ENCODE peak calls at places on chromosomes 1 and 21, in six cellular contexts. Q, B, T, W, Y and N are unnamed samples.

GRCh38 chr1:48530727-48531351 is 58.8 kb upstream of the SPATA6 start:
- DNase-seq in Q (peak), B (peak), T (peak), W (peak), Y (peak), N (peak)

GRCh38 chr1:235917267-235917811 is 50.6 kb upstream of the LYST start:
- DNase-seq in Q (peak), B (no peak), T (peak), W (peak), Y (peak), N (no peak)

GRCh38 chr1:153548722-153549695 is at the start of gene S100A3:
- DNase-seq in Q (peak), B (no peak), T (peak), W (no peak), Y (peak), N (no peak)

GRCh38 chr21:37128069-37128468 is 55.0 kb downstream of the TTC3 start:
- DNase-seq in Q (no peak), B (no peak), T (no peak), W (no peak), Y (no peak), N (no peak)

GRCh38 chr1:174534789-174535188 is 87.0 kb downstream of the GPR52 start:
- DNase-seq in Q (peak), B (no peak), T (peak), W (no peak), Y (peak), N (no peak)

GRCh38 chr1:168443899-168444298 is 99.9 kb downstream of the XCL2 start:
- DNase-seq in Q (no peak), B (no peak), T (no peak), W (no peak), Y (no peak), N (no peak)

GRCh38 chr1:48079096-48079495 is 81.9 kb upstream of the TRABD2B start:
- DNase-seq in Q (no peak), B (no peak), T (no peak), W (no peak), Y (no peak), N (no peak)

GRCh38 chr1:18949689-18950414 is 6.6 kb downstream of the IFFO2 start:
- DNase-seq in Q (peak), B (no peak), T (no peak), W (no peak), Y (peak), N (no peak)

GRCh38 chr1:44700573-44700972 is 26.1 kb downstream of the ARMH1 start:
- DNase-seq in Q (no peak), B (no peak), T (no peak), W (no peak), Y (peak), N (no peak)

GRCh38 chr1:248155927-248156326 is 11.0 kb downstream of the OR2M5 start:
- DNase-seq in Q (no peak), B (no peak), T (no peak), W (no peak), Y (no peak), N (no peak)

GRCh38 chr1:40309374-40310128 is 7.5 kb downstream of the COL9A2 start:
- DNase-seq in Q (no peak), B (no peak), T (no peak), W (no peak), Y (no peak), N (no peak)

GRCh38 chr1:14946567-14947285 is 206.8 kb upstream of the TMEM51 start:
- DNase-seq in Q (peak), B (no peak), T (peak), W (no peak), Y (peak), N (no peak)

GRCh38 chr1:3327389-3327702 is 127.1 kb upstream of the ARHGEF16 start:
- DNase-seq in Q (no peak), B (no peak), T (no peak), W (no peak), Y (no peak), N (no peak)

GRCh38 chr1:36436820-36437219 is 13.4 kb downstream of the OSCP1 start:
- DNase-seq in Q (no peak), B (no peak), T (no peak), W (no peak), Y (peak), N (no peak)

GRCh38 chr1:111571987-111572386 is 47.6 kb upstream of the RAP1A start:
- DNase-seq in Q (peak), B (no peak), T (peak), W (no peak), Y (peak), N (no peak)

GRCh38 chr1:111605553-111605952 is 14.0 kb upstream of the RAP1A start:
- DNase-seq in Q (peak), B (no peak), T (no peak), W (no peak), Y (peak), N (no peak)

GRCh38 chr1:93680121-93681094 is 1.2 kb downstream of the BCAR3 start:
- DNase-seq in Q (peak), B (peak), T (peak), W (peak), Y (peak), N (peak)

GRCh38 chr1:57431400-57431799 is 7.5 kb upstream of the DAB1 start:
- DNase-seq in Q (no peak), B (no peak), T (no peak), W (no peak), Y (peak), N (no peak)

GRCh38 chr1:109188776-109189175 is 24.9 kb upstream of the SARS1 start:
- DNase-seq in Q (no peak), B (no peak), T (no peak), W (no peak), Y (no peak), N (no peak)

GRCh38 chr1:200558866-200559459 is 61.6 kb downstream of the KIF14 start:
- DNase-seq in Q (peak), B (no peak), T (peak), W (no peak), Y (peak), N (no peak)

GRCh38 chr1:114260805-114261488 is 107.3 kb upstream of the SYT6 start:
- DNase-seq in Q (no peak), B (no peak), T (no peak), W (no peak), Y (no peak), N (no peak)

GRCh38 chr1:109985251-109986053 is 887 bp downstream of the AHCYL1 start:
- DNase-seq in Q (peak), B (no peak), T (no peak), W (no peak), Y (no peak), N (no peak)

GRCh38 chr1:174800221-174800791 is 199.4 kb upstream of the CACYBP start:
- DNase-seq in Q (no peak), B (no peak), T (peak), W (no peak), Y (peak), N (no peak)

DNA sequence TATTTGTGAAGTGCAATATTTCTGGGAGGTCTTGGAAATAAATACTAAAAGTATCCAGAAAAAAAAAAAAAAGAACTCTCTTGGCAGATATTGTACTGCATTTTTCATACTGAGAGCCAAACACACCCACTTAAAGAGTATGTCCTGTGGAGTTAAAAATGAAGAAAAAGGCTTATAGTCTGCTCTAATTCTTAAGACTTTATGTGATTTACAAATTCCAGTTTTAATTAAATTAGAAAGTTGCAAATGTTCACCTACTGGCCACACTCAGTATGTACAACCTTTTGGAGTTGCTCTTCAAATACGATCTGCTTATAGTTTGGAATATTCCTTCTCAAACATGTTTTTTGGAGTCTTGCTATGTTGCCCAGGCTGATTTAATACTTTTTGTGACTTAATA is 107.6 kb downstream of the LEPR start:
- DNase-seq in Q (no peak), B (no peak), T (no peak), W (no peak), Y (no peak), N (no peak)
- TF ChIP-seq CTCF in Q (peak), B (peak), T (peak), W (peak), Y (peak), N (peak)

GRCh38 chr1:213014642-213015041 is 1.0 kb downstream of the ANGEL2 start:
- DNase-seq in Q (peak), B (no peak), T (peak), W (no peak), Y (peak), N (no peak)

GRCh38 chr1:213015099-213016050 is at the start of gene ANGEL2:
- DNase-seq in Q (peak), B (peak), T (peak), W (peak), Y (peak), N (peak)

GRCh38 chr1:213019450-213019849 is 3.8 kb upstream of the ANGEL2 start:
- DNase-seq in Q (no peak), B (no peak), T (no peak), W (no peak), Y (no peak), N (no peak)

GRCh38 chr1:213020016-213020415 is 4.3 kb upstream of the ANGEL2 start:
- DNase-seq in Q (no peak), B (no peak), T (no peak), W (no peak), Y (no peak), N (no peak)

DNA sequence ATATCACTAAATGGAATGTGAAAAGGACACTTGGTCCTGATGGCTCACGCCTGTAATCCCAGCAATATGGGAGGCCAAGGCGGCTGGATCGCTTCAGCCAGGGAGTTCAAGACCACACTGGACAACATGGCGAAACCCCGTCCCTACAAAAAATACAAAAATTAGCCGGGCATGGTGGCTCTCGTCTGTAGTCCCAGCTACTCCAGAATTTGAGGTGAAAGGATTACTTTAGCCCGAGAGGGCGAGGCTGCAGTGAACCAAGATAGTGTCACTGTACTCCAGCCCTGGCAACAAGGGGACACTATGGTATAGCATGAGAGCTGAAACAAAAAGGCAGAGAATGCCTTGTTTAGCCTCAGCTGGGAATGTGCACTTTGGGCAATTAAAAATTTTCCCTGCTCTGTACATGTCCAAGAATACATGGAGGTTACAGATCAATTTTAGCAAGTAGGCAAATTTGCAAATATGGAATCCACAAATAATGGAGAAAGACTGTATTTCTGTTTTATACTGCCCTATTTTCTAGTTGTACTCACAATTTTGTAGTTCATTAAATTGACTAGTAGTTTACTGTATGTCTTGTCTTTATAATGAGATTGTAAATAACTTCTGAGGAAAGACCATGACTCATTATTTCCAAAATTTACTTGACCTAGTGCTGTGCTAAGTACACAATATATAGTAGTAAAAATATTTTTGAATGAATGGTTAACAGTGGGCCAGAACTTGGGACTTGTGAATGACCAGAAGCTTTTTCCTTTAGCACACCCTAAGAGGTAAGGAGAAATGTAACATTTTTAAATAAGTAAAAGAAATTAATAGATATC is 2.0 kb upstream of the ANGEL2 start:
- DNase-seq in Q (no peak), B (no peak), T (no peak), W (no peak), Y (no peak), N (no peak)
- TF ChIP-seq CTCF in Q (no peak), B (no peak), T (no peak), W (no peak), Y (no peak), N (no peak)

DNA sequence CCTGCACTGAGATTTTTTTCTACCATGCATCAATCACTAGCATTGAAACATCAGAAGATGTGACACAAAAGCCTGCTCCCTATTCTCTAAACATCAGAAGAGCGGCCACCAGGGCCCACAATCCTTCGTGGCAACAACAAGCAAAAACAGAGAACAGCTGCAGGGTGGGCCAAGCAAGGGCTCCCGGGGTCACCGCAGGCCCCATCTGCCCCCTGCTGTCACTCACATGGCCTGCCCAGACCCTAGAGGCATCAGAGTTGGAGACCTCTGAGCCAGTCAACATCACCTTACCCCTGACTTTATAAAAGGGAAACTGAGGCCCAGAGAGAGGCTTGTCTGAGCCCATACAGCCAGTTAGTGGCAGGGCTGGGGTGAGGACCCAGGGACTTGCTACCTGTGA is 1.8 kb downstream of the LAPTM5 start:
- DNase-seq in Q (no peak), B (no peak), T (no peak), W (no peak), Y (no peak), N (no peak)
- TF ChIP-seq CTCF in Q (no peak), B (no peak), T (no peak), W (no peak), Y (no peak), N (no peak)

DNA sequence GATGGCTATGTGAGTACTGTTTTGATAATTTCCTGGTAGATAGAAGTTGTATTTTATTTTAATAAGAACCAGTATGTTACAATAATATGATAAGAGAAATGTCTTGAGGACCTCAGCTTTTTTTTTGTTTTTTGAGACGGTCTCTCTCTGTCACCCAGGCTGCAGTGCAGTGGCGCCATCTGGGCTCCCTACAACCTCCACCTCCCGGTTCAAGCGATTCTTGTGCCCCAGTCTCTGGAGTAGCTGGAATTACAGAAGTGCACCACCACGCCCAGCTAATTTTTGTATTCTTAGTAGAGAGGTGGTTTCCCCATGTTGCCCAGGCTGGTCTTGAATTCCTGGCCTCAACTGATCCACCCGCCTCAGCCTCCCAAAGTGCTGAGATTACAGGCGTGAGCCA is 968.1 kb upstream of the ADGRL4 start:
- DNase-seq in Q (no peak), B (no peak), T (no peak), W (no peak), Y (no peak), N (no peak)
- TF ChIP-seq CTCF in Q (no peak), B (no peak), T (no peak), W (no peak), Y (no peak), N (no peak)

GRCh38 chr1:216832192-216832591 is 109.0 kb upstream of the ESRRG start:
- DNase-seq in Q (no peak), B (no peak), T (no peak), W (no peak), Y (no peak), N (no peak)
- TF ChIP-seq CTCF in Q (no peak), B (no peak), T (no peak), W (no peak), Y (no peak), N (no peak)